ENCODE peak calls at places on chromosome 16, in five cellular contexts. Y is activated CD4-positive, alpha-beta T cell treated with anti-CD3 and anti-CD28 coated beads, Interleukin-2, amount 50 U/mL, for 1 hour; Z is activated CD8-positive, alpha-beta memory T cell treated with anti-CD3 and anti-CD28 coated beads for 1 hour; X is T-cell; U is endodermal cell. I is an unnamed sample.

GRCh38 chr16:3960049-3960809 is 79.7 kb upstream of the CREBBP start:
- DNase-seq in Y (no peak), Z (no peak), X (no peak), U (no peak), I (no peak)

GRCh38 chr16:86700396-86700945 is 122.1 kb downstream of the FOXL1 start:
- DNase-seq in Y (no peak), Z (no peak), X (no peak), U (no peak), I (no peak)

GRCh38 chr16:29926675-29927522 is 873 bp upstream of the KCTD13 start:
- DNase-seq in Y (no peak), Z (no peak), X (no peak), U (peak; percentile 62), I (no peak)

GRCh38 chr16:50234771-50235556 is 31.4 kb upstream of the ADCY7 start:
- DNase-seq in Y (no peak), Z (no peak), X (no peak), U (no peak), I (no peak)

GRCh38 chr16:28990375-28991040 is 5.7 kb downstream of the LAT start:
- DNase-seq in Y (peak; percentile 59), Z (no peak), X (no peak), U (no peak), I (no peak)

GRCh38 chr16:30694926-30695678 is 3.9 kb upstream of the SRCAP start:
- DNase-seq in Y (no peak), Z (no peak), X (no peak), U (no peak), I (no peak)

GRCh38 chr16:87369117-87369775 is 14.3 kb downstream of the FBXO31 start:
- DNase-seq in Y (no peak), Z (no peak), X (no peak), U (no peak), I (no peak)

GRCh38 chr16:20844588-20844987 is 38.3 kb downstream of the REXO5 start:
- DNase-seq in Y (no peak), Z (no peak), X (peak; percentile 9), U (no peak), I (no peak)

GRCh38 chr16:77584205-77584859 is 138.0 kb upstream of the NUDT7 start:
- DNase-seq in Y (peak; percentile 36), Z (peak; percentile 8), X (peak; percentile 23), U (peak; percentile 78), I (no peak)

GRCh38 chr16:79599256-79599836 is 1.2 kb downstream of the MAF start:
- DNase-seq in Y (peak; percentile 8), Z (no peak), X (no peak), U (peak; percentile 84), I (no peak)

GRCh38 chr16:8889893-8890548 is 7.9 kb downstream of the LITAFD start:
- DNase-seq in Y (no peak), Z (no peak), X (no peak), U (no peak), I (no peak)

GRCh38 chr16:84463221-84463620 is 41.2 kb downstream of the MEAK7 start:
- DNase-seq in Y (no peak), Z (no peak), X (no peak), U (peak; percentile 24), I (no peak)

GRCh38 chr16:15899538-15900100 is 11.2 kb upstream of the CEP20 start:
- DNase-seq in Y (no peak), Z (no peak), X (no peak), U (peak; percentile 71), I (no peak)